ENCODE peak calls at places on chromosomes 4 and X, in six cellular contexts. U is HCT116, N is HFFc6, S is astrocyte of the spinal cord, Z is WTC11, A is GM13977. X is an unnamed sample.

GRCh38 chr4:99945718-99946345 is 586 bp downstream of the DNAJB14 start:
- DNase-seq in U (no peak), N (no peak), S (peak), Z (peak), A (peak), X (no peak)

GRCh38 chr4:123488916-123489315 is 92.3 kb downstream of the SPRY1 start:
- DNase-seq in U (peak), N (peak), S (peak), Z (no peak), A (peak), X (no peak)

GRCh38 chr4:52172166-52172565 is 121.1 kb downstream of the SPATA18 start:
- DNase-seq in U (no peak), N (no peak), S (no peak), Z (peak), A (no peak), X (no peak)

GRCh38 chr4:76956961-76957738 is 7.6 kb downstream of the SEPTIN11 start:
- DNase-seq in U (no peak), N (no peak), S (no peak), Z (no peak), A (no peak), X (no peak)

GRCh38 chr4:173448557-173448918 is 49.6 kb upstream of the SCRG1 start:
- DNase-seq in U (no peak), N (no peak), S (peak), Z (no peak), A (no peak), X (no peak)

GRCh38 chr4:188619456-188620149 is 480.4 kb downstream of the TRIML1 start:
- DNase-seq in U (no peak), N (no peak), S (no peak), Z (peak), A (no peak), X (no peak)

GRCh38 chr4:176380352-176381157 is 60.8 kb downstream of the SPCS3 start:
- DNase-seq in U (no peak), N (no peak), S (no peak), Z (no peak), A (no peak), X (no peak)

GRCh38 chr4:56937262-56937661 is 29.6 kb downstream of the REST start:
- DNase-seq in U (peak), N (peak), S (peak), Z (no peak), A (no peak), X (peak)

GRCh38 chr4:102665527-102665926 is 95.2 kb downstream of the MANBA start:
- DNase-seq in U (no peak), N (peak), S (peak), Z (no peak), A (no peak), X (no peak)

GRCh38 chr4:22129454-22130075 is 181.0 kb upstream of the KCNIP4 start:
- DNase-seq in U (peak), N (peak), S (peak), Z (peak), A (no peak), X (peak)

GRCh38 chrX:84216406-84216805 is 28.4 kb upstream of the RPS6KA6 start:
- DNase-seq in U (no peak), N (no peak), S (no peak), Z (no peak), A (no peak), X (no peak)

GRCh38 chr4:25427871-25428270 is 50.8 kb downstream of the ANAPC4 start:
- DNase-seq in U (no peak), N (no peak), S (no peak), Z (no peak), A (no peak), X (no peak)

GRCh38 chr4:103026868-103027267 is 7.4 kb upstream of the SLC9B1 start:
- DNase-seq in U (no peak), N (no peak), S (no peak), Z (no peak), A (no peak), X (no peak)

GRCh38 chr4:121479801-121480200 is 99.0 kb upstream of the QRFPR start:
- DNase-seq in U (peak), N (no peak), S (no peak), Z (no peak), A (no peak), X (no peak)

GRCh38 chr4:15893967-15894366 is 44.6 kb downstream of the FGFBP1 start:
- DNase-seq in U (peak), N (peak), S (peak), Z (no peak), A (no peak), X (peak)

GRCh38 chrX:16628954-16629595 is 20.9 kb upstream of the S100G start:
- DNase-seq in U (no peak), N (no peak), S (no peak), Z (peak), A (no peak), X (no peak)

GRCh38 chrX:65607070-65607742 is 60.2 kb upstream of the MSN start:
- DNase-seq in U (no peak), N (peak), S (peak), Z (no peak), A (no peak), X (no peak)

GRCh38 chr4:114603455-114603854 is 4.8 kb downstream of the UGT8 start:
- DNase-seq in U (no peak), N (no peak), S (no peak), Z (no peak), A (peak), X (no peak)

GRCh38 chr4:113575391-113575790 is 186.1 kb downstream of the CAMK2D start:
- DNase-seq in U (no peak), N (peak), S (peak), Z (no peak), A (no peak), X (no peak)

GRCh38 chr4:142671516-142671915 is 174.6 kb downstream of the INPP4B start:
- DNase-seq in U (no peak), N (no peak), S (no peak), Z (no peak), A (no peak), X (no peak)
- TF ChIP-seq CTCF in U (peak), N (peak), S (no peak), Z (no peak), A (no peak), X (no peak)

GRCh38 chrX:106999002-106999975 is 723 bp downstream of the MORC4 start:
- DNase-seq in U (peak), N (peak), S (peak), Z (peak), A (peak), X (no peak)
- TF ChIP-seq CTCF in U (peak), N (peak), S (peak), Z (no peak), A (peak), X (peak)

DNA sequence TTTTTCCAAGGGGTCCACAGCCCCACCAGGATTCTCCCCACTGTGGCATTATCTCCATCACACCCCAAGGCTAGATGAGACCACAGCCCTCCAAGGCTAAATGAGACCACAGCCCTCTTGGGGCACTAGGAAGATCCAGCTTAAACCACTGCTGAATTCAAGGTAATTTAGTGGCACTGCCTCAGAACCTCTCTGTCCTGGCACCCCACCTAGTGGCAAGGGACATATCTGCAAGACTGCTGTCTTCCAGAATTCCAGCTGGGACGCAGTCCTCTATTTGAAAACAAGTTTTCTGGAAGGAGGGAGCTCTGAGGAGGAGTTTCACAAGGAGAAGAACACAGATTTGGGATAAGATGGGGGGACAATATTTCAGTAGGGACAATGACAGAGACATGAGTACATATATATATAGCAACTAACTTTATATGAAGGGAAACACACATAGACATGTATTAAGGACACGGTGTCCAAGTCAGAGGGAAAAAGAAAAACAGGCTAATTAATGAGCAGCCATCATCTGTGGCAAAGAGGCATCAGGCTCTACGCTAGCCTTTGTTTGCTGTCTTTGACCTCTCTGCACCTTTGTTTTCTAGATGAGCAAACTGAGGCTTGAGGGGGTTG is 9.3 kb downstream of the CETN2 start:
- DNase-seq in U (peak), N (peak), S (no peak), Z (peak), A (no peak), X (no peak)
- TF ChIP-seq CTCF in U (peak), N (peak), S (peak), Z (peak), A (peak), X (peak)

GRCh38 chrX:49039598-49040375 is 3.4 kb downstream of the TFE3 start:
- DNase-seq in U (peak), N (peak), S (peak), Z (peak), A (peak), X (peak)
- TF ChIP-seq CTCF in U (no peak), N (peak), S (peak), Z (no peak), A (no peak), X (peak)

GRCh38 chr4:139635966-139636365 is 29.7 kb upstream of the MGST2 start:
- DNase-seq in U (no peak), N (no peak), S (no peak), Z (no peak), A (no peak), X (no peak)

GRCh38 chr4:139630991-139631390 is 34.6 kb upstream of the MGST2 start:
- DNase-seq in U (no peak), N (no peak), S (no peak), Z (no peak), A (no peak), X (no peak)

GRCh38 chr4:139629761-139630160 is 35.9 kb upstream of the MGST2 start:
- DNase-seq in U (no peak), N (no peak), S (no peak), Z (no peak), A (no peak), X (no peak)

GRCh38 chr4:139633195-139633594 is 32.4 kb upstream of the MGST2 start:
- DNase-seq in U (no peak), N (no peak), S (no peak), Z (no peak), A (no peak), X (no peak)

DNA sequence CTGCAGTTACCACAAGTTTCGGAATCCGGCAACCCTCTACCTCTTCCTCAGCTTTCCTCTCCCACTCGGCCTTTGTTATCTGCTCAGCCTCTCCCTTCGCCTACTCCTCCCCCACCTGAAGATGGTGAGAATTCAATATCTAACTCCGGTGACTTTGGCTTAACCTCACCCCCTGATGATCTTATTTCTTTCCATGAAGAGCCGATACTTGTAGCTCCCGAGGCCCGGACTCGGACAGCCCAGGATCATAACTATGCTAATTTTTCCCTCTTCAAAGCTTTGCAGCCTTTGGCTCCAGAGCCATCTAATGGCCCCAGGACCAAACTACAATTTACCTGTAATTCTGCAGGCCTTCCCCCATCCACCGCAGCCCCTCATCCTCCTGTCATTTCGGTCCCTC is 32.0 kb upstream of the MGST2 start:
- DNase-seq in U (no peak), N (peak), S (no peak), Z (peak), A (no peak), X (no peak)
- TF ChIP-seq CTCF in U (peak), N (peak), S (peak), Z (peak), A (peak), X (peak)

GRCh38 chr4:150593996-150594395 is 12.0 kb downstream of the MAB21L2 start:
- DNase-seq in U (no peak), N (peak), S (no peak), Z (no peak), A (no peak), X (peak)
- TF ChIP-seq CTCF in U (no peak), N (peak), S (peak), Z (no peak), A (no peak), X (peak)

DNA sequence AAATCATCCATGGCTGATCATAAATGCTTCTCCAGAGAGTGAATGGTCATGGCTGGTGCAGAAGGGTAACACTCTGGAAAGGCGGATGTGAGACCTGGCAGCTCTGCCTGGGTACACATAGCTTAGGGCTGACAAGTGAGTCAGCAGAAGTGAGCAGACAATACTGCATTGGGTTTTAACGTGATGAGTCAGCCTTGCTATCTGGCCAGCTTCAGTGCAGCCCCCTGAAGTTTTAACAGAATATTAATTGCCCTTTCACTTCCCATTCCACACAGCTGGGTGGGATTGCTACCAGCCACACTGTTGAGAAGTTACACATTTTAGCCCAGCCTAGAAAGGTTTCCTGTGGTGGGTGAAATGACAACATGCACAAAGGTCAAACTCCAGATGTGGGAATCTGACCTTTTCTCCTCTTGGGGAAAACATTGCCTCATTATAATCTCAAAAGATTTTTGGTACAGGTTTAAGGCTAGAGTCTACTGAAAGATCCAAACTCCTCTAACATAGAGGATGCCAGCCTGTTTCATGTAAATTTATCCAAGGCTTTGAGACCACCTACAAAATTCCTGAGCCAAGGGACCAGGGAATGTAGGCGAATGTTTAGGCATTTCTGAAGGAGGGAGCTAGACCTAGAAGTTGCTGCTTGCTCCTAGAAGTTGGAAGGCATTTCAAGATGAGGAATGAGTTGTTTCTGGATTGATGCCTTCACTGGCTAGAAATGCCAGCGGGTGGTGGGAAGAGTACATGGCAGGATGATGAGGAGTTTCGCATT is 230.3 kb upstream of the PGRMC2 start:
- DNase-seq in U (peak), N (peak), S (peak), Z (no peak), A (peak), X (peak)
- TF ChIP-seq CTCF in U (no peak), N (no peak), S (no peak), Z (no peak), A (no peak), X (no peak)

GRCh38 chr4:9953089-9953488 is 68.2 kb downstream of the SLC2A9 start:
- DNase-seq in U (no peak), N (no peak), S (no peak), Z (no peak), A (no peak), X (no peak)
- TF ChIP-seq CTCF in U (no peak), N (no peak), S (no peak), Z (no peak), A (no peak), X (no peak)

GRCh38 chr4:70531981-70532380 is 13.6 kb downstream of the AMTN start:
- DNase-seq in U (peak), N (no peak), S (no peak), Z (no peak), A (no peak), X (no peak)
- TF ChIP-seq CTCF in U (peak), N (peak), S (no peak), Z (no peak), A (no peak), X (no peak)